ENCODE peak calls at places on chromosomes 11 and 22, in five cellular contexts. B is heart left ventricle, N is breast epithelium, E is A549, I is uterus. W is an unnamed sample.

GRCh38 chr11:114604886-114605285 is 9.3 kb upstream of the NXPE4 start:
- DNase-seq in I (no peak), B (no peak), E (no peak), N (no peak), W (no peak)

GRCh38 chr11:108467091-108467823 is at the start of gene C11orf65:
- DNase-seq in E (peak), B (peak), I (peak), N (peak), W (peak)

GRCh38 chr22:36568846-36569245 is 39.9 kb upstream of the EIF3D start:
- DNase-seq in N (no peak), B (no peak), E (no peak), I (no peak), W (no peak)

GRCh38 chr11:96061730-96062524 is 138.0 kb upstream of the MTMR2 start:
- DNase-seq in I (no peak), N (no peak), B (no peak), E (no peak), W (no peak)

GRCh38 chr11:35629914-35630313 is 11.7 kb downstream of the FJX1 start:
- DNase-seq in N (no peak), I (no peak), B (no peak), E (peak), W (no peak)

GRCh38 chr11:12242071-12242672 is 131.8 kb downstream of the MICAL2 start:
- DNase-seq in E (no peak), N (no peak), I (no peak), B (no peak), W (no peak)

GRCh38 chr22:28141614-28142013 is 222.6 kb upstream of the PITPNB start:
- DNase-seq in B (no peak), I (no peak), E (no peak), N (no peak), W (no peak)

GRCh38 chr22:48581821-48582469 is 1245.7 kb downstream of the BRD1 start:
- DNase-seq in E (no peak), I (no peak), N (no peak), B (no peak), W (no peak)

GRCh38 chr22:36871669-36872081 is 10.9 kb downstream of the NCF4 start:
- DNase-seq in E (no peak), I (no peak), B (no peak), N (no peak), W (no peak)

GRCh38 chr22:41273128-41273527 is 12.9 kb downstream of the RANGAP1 start:
- DNase-seq in E (no peak), B (no peak), N (no peak), I (no peak), W (no peak)

GRCh38 chr11:61484541-61484940 is 24.0 kb upstream of the LRRC10B start:
- DNase-seq in B (no peak), E (no peak), N (no peak), I (no peak), W (no peak)

GRCh38 chr22:26681395-26681821 is 24.0 kb downstream of the MIAT start:
- DNase-seq in E (no peak), B (no peak), I (no peak), N (no peak), W (no peak)
- H3K4me3 ChIP-seq in E (no peak), B (no peak), I (no peak), N (no peak), W (no peak)

GRCh38 chr22:19964701-19965386 is 23.2 kb upstream of the TXNRD2 start:
- DNase-seq in I (no peak), N (no peak), B (no peak), E (no peak), W (no peak)

GRCh38 chr22:19962909-19963806 is 21.5 kb upstream of the TXNRD2 start:
- DNase-seq in B (no peak), N (peak), I (no peak), E (no peak), W (no peak)

GRCh38 chr22:19965771-19966709 is 24.4 kb upstream of the TXNRD2 start:
- DNase-seq in E (no peak), N (no peak), I (no peak), B (no peak), W (no peak)

GRCh38 chr22:19962246-19962908 is 20.8 kb upstream of the TXNRD2 start:
- DNase-seq in N (peak), B (peak), E (peak), I (peak), W (no peak)

GRCh38 chr22:19963863-19964642 is 22.4 kb upstream of the TXNRD2 start:
- DNase-seq in I (no peak), N (no peak), E (no peak), B (no peak), W (no peak)
- TF ChIP-seq POLR2A in I (no peak), N (no peak), E (no peak), B (no peak), W (no peak)

GRCh38 chr11:694563-695331 is at the start of gene DEAF1:
- DNase-seq in B (peak), E (peak), I (peak), N (peak), W (peak)

GRCh38 chr11:693415-693831 is 1.6 kb downstream of the DEAF1 start:
- DNase-seq in E (no peak), B (peak), I (no peak), N (no peak), W (no peak)

GRCh38 chr11:692824-693414 is 2.1 kb downstream of the DEAF1 start:
- DNase-seq in E (no peak), I (no peak), N (no peak), B (no peak), W (no peak)

GRCh38 chr11:695332-695605 is 247 bp upstream of the DEAF1 start:
- DNase-seq in E (no peak), N (no peak), I (no peak), B (no peak), W (no peak)

DNA sequence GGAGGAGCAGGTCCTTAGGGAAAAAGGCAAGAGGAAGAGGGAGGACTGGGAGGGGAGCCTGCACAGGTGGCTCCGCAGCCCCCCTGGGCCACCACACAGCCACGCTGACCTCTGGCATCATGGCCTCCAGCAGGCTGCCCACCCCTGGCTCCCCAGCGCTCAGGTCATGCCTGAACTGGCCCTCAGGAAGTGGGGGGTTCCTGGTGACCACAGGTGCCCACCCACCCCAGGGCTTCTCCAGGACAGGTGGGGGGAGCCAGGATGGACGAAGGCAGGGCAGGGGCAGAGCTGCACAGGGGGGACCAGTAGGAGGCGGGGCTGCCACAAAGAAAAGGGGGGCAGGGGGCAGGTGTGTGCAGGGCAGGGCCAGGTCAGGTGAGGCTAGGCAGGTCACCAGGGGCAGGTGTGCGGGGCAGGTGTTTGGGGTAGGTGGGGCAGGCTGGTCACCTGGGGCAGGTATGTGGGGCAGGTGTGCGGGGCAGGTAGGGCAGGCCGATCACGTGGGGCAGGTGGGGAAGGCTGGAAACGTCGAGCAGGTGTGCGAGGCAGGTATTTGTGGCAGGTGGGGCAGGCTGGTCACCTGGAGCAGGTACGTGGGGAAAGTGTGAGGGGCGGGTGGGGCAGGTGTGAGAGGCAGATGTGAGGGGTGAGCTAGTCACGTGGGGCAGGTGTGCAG is 997 bp downstream of the DEAF1 start:
- DNase-seq in N (no peak), E (no peak), B (peak), I (peak), W (no peak)
- H3K4me3 ChIP-seq in N (peak), E (peak), B (peak), I (peak), W (peak)

GRCh38 chr22:49646876-49647275 is 180.8 kb downstream of the BRD1 start:
- DNase-seq in I (no peak), N (no peak), E (no peak), B (no peak), W (no peak)

GRCh38 chr22:49647346-49648026 is 180.2 kb downstream of the BRD1 start:
- DNase-seq in I (no peak), N (no peak), B (no peak), E (peak), W (no peak)

GRCh38 chr22:49645791-49646550 is 181.7 kb downstream of the BRD1 start:
- DNase-seq in I (no peak), E (no peak), B (no peak), N (no peak), W (no peak)

GRCh38 chr22:49649166-49649565 is 178.5 kb downstream of the BRD1 start:
- DNase-seq in E (no peak), B (no peak), I (no peak), N (no peak), W (no peak)

DNA sequence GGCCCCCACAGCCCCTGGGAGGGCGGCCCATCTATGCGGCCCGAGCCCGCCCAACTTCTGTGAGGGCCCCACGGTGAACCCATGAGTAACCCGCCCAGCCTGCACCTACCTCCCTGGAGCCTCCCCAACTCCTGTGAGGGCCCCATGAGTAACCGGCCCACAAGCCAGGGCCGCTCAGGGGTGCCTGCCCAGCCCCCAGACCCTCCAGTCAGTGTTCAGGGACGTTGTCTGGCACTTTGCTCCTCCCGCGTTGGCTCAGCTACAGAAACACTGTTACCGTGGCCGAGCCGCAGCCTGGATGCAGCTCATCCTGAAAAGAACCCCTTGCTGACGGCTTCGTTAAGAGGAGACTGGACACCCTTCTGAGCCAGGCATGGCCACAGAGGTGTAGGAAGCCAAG is 179.6 kb downstream of the BRD1 start:
- DNase-seq in B (no peak), N (no peak), I (no peak), E (no peak), W (no peak)
- TF ChIP-seq POLR2A in B (no peak), N (no peak), I (no peak), E (no peak), W (no peak)

DNA sequence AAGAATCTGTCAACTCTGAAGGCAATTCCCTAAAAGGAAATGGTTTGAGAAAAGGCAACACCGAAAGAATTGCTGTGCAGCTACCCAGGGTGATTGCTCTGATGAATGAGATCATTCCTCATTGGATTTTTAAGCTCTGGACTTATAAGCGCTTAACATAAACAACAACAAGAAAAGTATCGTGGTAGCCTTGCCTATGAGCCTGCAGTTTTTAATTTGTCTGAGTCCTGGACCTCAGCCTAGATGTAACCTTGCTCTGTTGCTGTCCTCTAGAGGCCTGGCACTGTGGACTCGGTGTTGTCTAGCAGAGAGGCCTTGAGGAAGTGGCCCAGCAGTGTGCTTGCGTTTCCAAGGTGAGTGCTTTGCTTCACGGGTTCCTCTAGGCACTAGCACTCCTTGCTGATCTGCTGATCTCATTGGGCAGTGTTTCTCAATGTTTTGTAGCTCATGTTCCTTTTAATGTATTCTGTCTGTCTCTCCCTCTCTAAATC is 20.4 kb downstream of the CCDC81 start:
- DNase-seq in I (no peak), B (no peak), N (no peak), E (no peak), W (no peak)
- H3K4me3 ChIP-seq in I (no peak), B (no peak), N (no peak), E (no peak), W (no peak)

GRCh38 chr22:20298803-20299735 is 20.8 kb downstream of the DGCR6L start:
- DNase-seq in N (peak), B (peak), I (peak), E (peak), W (peak)
- TF ChIP-seq POLR2A in N (no peak), B (peak), I (no peak), E (no peak), W (no peak)

DNA sequence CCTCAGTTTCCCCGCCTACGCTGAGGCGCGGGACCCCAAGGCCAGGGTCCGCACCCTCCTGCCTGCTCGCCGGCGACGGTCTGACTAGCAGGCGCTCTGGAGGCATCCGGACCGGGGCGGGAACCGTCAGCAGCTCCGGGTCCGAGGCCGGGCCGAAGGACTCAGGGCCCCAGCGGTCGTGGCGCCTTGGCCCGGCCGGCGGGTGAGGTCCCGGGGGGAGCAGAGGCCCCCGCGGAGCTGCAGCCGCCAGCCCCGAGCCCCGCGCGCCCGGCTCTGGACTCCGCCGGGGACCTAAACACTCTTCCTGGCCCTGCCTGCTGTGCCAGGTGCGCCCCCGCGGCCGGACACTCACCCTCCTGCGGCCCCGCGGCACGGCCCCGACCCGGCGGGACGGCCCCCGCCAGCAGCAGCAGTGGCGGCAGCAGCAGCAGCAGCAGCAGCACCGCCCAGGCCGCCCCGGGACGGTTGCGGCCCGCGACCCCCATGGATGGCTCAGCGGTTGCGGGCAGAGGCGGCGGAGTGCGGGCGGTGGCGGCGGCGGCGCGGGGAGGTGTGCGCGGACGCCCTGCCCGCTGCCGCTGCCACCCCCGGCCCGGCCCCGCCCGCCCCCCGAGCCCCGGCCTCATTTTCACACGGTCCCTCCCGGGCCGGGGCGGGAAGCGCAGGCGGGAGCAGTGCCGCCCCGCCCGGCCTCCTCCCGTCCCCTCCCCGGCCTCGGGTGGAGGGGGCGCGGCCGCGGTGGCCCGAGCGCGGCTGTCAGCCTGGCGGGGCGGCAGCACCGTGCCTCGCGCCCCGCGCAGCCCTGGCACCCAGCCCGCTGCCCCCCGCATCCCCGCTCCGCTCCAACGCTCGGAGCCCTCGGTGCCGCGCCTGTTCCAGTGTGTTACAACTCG is at the start of gene SCUBE2:
- DNase-seq in N (no peak), I (no peak), B (no peak), E (peak), W (no peak)
- H3K4me3 ChIP-seq in N (peak), I (peak), B (peak), E (peak), W (peak)

GRCh38 chr11:2904153-2905052 is 18.8 kb upstream of the CDKN1C start:
- DNase-seq in B (no peak), E (no peak), I (no peak), N (no peak), W (no peak)
- TF ChIP-seq POLR2A in B (no peak), E (no peak), I (no peak), N (no peak), W (no peak)